ENCODE peak calls at places on chromosomes 13 and 19, in eight cellular contexts. W is GM23338, U is WERI-Rb-1, L is tibial artery, N is heart right ventricle, O is foreskin fibroblast, V is stomach, I is left lung. R is an unnamed sample.

GRCh38 chr13:97231832-97232201 is 9.7 kb downstream of the MBNL2 start:
- DNase-seq in W (no peak), U (no peak), L (no peak), N (no peak), O (peak; percentile 23), V (no peak), I (no peak), R (no peak)

GRCh38 chr19:2171349-2172145 is 7.8 kb downstream of the DOT1L start:
- DNase-seq in W (peak; percentile 72), U (peak; percentile 53), L (no peak), N (peak; percentile 58), O (no peak), V (peak; percentile 39), I (no peak), R (peak; percentile 74)

GRCh38 chr13:40345654-40346372 is 320.6 kb downstream of the FOXO1 start:
- DNase-seq in W (peak; percentile 18), U (no peak), L (no peak), N (peak; percentile 40), O (no peak), V (peak; percentile 66), I (no peak), R (no peak)

GRCh38 chr19:1155352-1156304 is 18.4 kb downstream of the SBNO2 start:
- DNase-seq in W (no peak), U (no peak), L (no peak), N (no peak), O (peak; percentile 42), V (no peak), I (no peak), R (no peak)

GRCh38 chr13:91348906-91349435 is 1.5 kb downstream of the MIR17HG start:
- DNase-seq in W (peak; percentile 84), U (peak; percentile 98), L (peak; percentile 94), N (peak; percentile 93), O (peak; percentile 96), V (peak; percentile 95), I (peak; percentile 93), R (peak; percentile 92)

GRCh38 chr19:17391371-17392151 is 2.4 kb downstream of the CCDC194 start:
- DNase-seq in W (peak; percentile 49), U (no peak), L (no peak), N (no peak), O (no peak), V (no peak), I (no peak), R (no peak)

GRCh38 chr13:50915562-50915961 is 6.0 kb downstream of the RNASEH2B start:
- DNase-seq in W (peak; percentile 50), U (no peak), L (no peak), N (no peak), O (no peak), V (no peak), I (no peak), R (no peak)

GRCh38 chr19:45613926-45614725 is 12.1 kb upstream of the GPR4 start:
- DNase-seq in W (no peak), U (no peak), L (no peak), N (no peak), O (peak; percentile 91), V (peak; percentile 31), I (no peak), R (peak; percentile 40)

GRCh38 chr13:95160112-95160906 is 140.9 kb downstream of the ABCC4 start:
- DNase-seq in W (no peak), U (no peak), L (no peak), N (no peak), O (peak; percentile 8), V (no peak), I (no peak), R (no peak)

GRCh38 chr13:98397861-98398260 is 179.0 kb downstream of the STK24 start:
- DNase-seq in W (no peak), U (no peak), L (no peak), N (no peak), O (no peak), V (no peak), I (no peak), R (no peak)

GRCh38 chr19:5321851-5322681 is 18.5 kb downstream of the PTPRS start:
- DNase-seq in W (peak; percentile 65), U (no peak), L (no peak), N (no peak), O (peak; percentile 10), V (no peak), I (no peak), R (no peak)

GRCh38 chr19:6848986-6849385 is 38.4 kb upstream of the ADGRE1 start:
- DNase-seq in W (no peak), U (no peak), L (no peak), N (no peak), O (no peak), V (no peak), I (no peak), R (no peak)

GRCh38 chr13:74290324-74290773 is 156.1 kb upstream of the KLF12 start:
- DNase-seq in W (peak; percentile 93), U (no peak), L (no peak), N (peak; percentile 55), O (peak; percentile 51), V (no peak), I (no peak), R (peak; percentile 40)

GRCh38 chr19:41945135-41945766 is 13.9 kb downstream of the RABAC1 start:
- DNase-seq in W (no peak), U (no peak), L (no peak), N (no peak), O (no peak), V (peak; percentile 61), I (no peak), R (no peak)

GRCh38 chr19:46426506-46427162 is 2.1 kb downstream of the PNMA8C start:
- DNase-seq in W (peak; percentile 94), U (peak; percentile 87), L (peak; percentile 67), N (peak; percentile 59), O (peak; percentile 85), V (peak; percentile 55), I (peak; percentile 80), R (peak; percentile 76)

GRCh38 chr13:112768795-112769411 is 79.1 kb downstream of the ATP11A start:
- DNase-seq in W (no peak), U (no peak), L (no peak), N (peak; percentile 52), O (no peak), V (peak; percentile 64), I (peak; percentile 87), R (no peak)

GRCh38 chr19:52673014-52673413 is 34.9 kb upstream of the ZNF83 start:
- DNase-seq in W (no peak), U (no peak), L (no peak), N (no peak), O (peak; percentile 42), V (no peak), I (no peak), R (no peak)

GRCh38 chr13:20566424-20566916 is 487 bp upstream of the IFT88 start:
- DNase-seq in W (peak; percentile 77), U (peak; percentile 96), L (peak; percentile 46), N (no peak), O (peak; percentile 84), V (no peak), I (no peak), R (no peak)

GRCh38 chr13:92461402-92461801 is 765.2 kb upstream of the GPC6 start:
- DNase-seq in W (no peak), U (no peak), L (no peak), N (no peak), O (no peak), V (no peak), I (no peak), R (no peak)
- H3K4me3 ChIP-seq in W (no peak overlapping the region), U (no peak overlapping the region), L (no peak overlapping the region), N (no peak overlapping the region), O (no peak overlapping the region), V (no peak overlapping the region), I (no peak overlapping the region), R (no peak overlapping the region)

GRCh38 chr19:15463865-15464371 is 426 bp downstream of the RASAL3 start:
- DNase-seq in W (peak; percentile 59), U (no peak), L (no peak), N (no peak), O (no peak), V (peak; percentile 51), I (peak; percentile 52), R (no peak)
- H3K4me3 ChIP-seq in W (peak overlapping the region; percentile 50), U (no peak overlapping the region), L (peak overlapping the region; percentile 39), N (peak overlapping the region; percentile 43), O (no peak overlapping the region), V (peak overlapping the region; percentile 51), I (peak overlapping the region; percentile 58), R (no peak overlapping the region)

GRCh38 chr13:42064259-42064658 is 15.8 kb downstream of the DGKH start:
- DNase-seq in W (no peak), U (no peak), L (no peak), N (no peak), O (peak; percentile 71), V (no peak), I (no peak), R (no peak)

GRCh38 chr13:42068886-42069285 is 20.4 kb downstream of the DGKH start:
- DNase-seq in W (no peak), U (no peak), L (peak; percentile 24), N (no peak), O (no peak), V (no peak), I (peak; percentile 35), R (no peak)

GRCh38 chr13:42065414-42065813 is 17.0 kb downstream of the DGKH start:
- DNase-seq in W (no peak), U (no peak), L (no peak), N (no peak), O (no peak), V (no peak), I (no peak), R (no peak)

GRCh38 chr13:42064966-42065365 is 16.5 kb downstream of the DGKH start:
- DNase-seq in W (no peak), U (no peak), L (no peak), N (no peak), O (no peak), V (no peak), I (no peak), R (no peak)

DNA sequence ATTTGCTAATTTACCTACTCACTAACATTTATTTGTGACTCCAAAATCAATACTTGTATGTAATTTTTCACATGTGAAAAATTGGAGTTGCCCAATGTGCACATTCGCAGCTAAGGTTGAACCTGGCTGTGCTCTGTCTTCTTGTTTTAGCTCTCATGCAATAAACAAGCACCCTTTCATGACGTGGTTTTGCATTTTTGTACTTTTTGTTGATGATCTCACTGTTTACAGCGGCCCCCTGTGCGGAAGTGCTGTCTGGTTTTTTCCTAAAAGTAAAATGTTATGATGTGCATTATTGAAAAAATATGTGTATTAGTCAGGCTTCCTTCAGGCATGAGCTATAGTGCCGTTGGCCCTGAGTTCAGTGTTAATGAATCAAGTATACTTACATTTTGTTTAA is 18.1 kb downstream of the DGKH start:
- DNase-seq in W (no peak), U (no peak), L (no peak), N (no peak), O (peak; percentile 89), V (no peak), I (no peak), R (no peak)
- H3K4me3 ChIP-seq in W (no peak overlapping the region), U (no peak overlapping the region), L (no peak overlapping the region), N (no peak overlapping the region), O (no peak overlapping the region), V (no peak overlapping the region), I (no peak overlapping the region), R (no peak overlapping the region)

DNA sequence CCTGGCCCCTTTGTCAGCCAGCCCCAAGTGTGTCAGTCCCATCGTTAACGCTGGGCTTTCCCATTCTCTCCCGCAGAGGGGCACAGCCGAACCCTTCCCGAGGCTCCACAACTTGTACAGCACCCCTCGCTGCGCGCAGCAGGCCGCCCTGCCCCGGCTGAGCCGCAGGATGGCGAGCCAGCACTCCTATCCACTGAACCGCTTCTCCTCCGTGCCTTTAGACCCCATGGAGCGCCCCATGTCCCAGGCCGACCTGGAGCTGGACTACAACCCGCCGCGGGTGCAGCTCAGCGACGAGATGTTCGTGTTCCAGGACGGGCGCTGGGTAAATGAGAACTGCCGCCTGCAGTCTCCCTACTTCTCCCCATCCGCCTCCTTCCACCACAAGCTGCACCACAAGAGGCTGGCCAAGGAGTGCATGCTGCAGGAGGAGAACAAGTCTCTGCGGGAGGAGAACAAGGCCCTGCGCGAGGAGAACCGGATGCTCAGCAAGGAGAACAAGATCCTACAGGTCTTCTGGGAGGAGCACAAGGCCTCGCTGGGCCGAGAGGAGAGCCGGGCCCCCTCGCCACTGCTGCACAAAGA is 11.1 kb downstream of the CBY2 start:
- DNase-seq in W (no peak), U (no peak), L (no peak), N (no peak), O (no peak), V (no peak), I (no peak), R (no peak)
- H3K4me3 ChIP-seq in W (no peak overlapping the region), U (no peak overlapping the region), L (no peak overlapping the region), N (no peak overlapping the region), O (no peak overlapping the region), V (no peak overlapping the region), I (no peak overlapping the region), R (no peak overlapping the region)